ENCODE peak calls at places on chromosomes 16 and 17, in six cellular contexts. R is neural crest cell, Z is AG10803, P is iris pigment epithelial cell, C is A549, E is NCI-H1417. M is an unnamed sample.
A peak's percentile ranks its signal among the peaks of the same experiment; 100 is the strongest.

GRCh38 chr17:14300628-14301278 is at the start of gene HS3ST3B1:
- DNase-seq in C (peak; percentile 98), P (peak; percentile 100), R (peak; percentile 98), Z (peak; percentile 100), E (peak; percentile 89), M (peak; percentile 97)

GRCh38 chr16:57804111-57804837 is 2.0 kb upstream of the KIFC3 start:
- DNase-seq in E (no peak), R (no peak), C (no peak), Z (peak; percentile 39), P (no peak), M (no peak)

GRCh38 chr17:47820023-47820789 is 1.4 kb downstream of the OSBPL7 start:
- DNase-seq in R (no peak), C (peak; percentile 25), E (no peak), Z (no peak), P (no peak), M (peak; percentile 41)

GRCh38 chr17:83024205-83024971 is 55.0 kb upstream of the METRNL start:
- DNase-seq in E (no peak), C (no peak), P (no peak), R (no peak), Z (no peak), M (no peak)

GRCh38 chr17:20935740-20936139 is 107.1 kb downstream of the USP22 start:
- DNase-seq in Z (peak; percentile 60), E (no peak), P (peak; percentile 89), C (peak; percentile 42), R (no peak), M (peak; percentile 89)

GRCh38 chr17:17886253-17886652 is 49.5 kb upstream of the SREBF1 start:
- DNase-seq in R (no peak), P (no peak), E (no peak), Z (no peak), C (no peak), M (no peak)

GRCh38 chr17:31266042-31266441 is 31.0 kb downstream of the OMG start:
- DNase-seq in C (peak; percentile 25), E (no peak), Z (no peak), P (peak; percentile 34), R (no peak), M (no peak)

GRCh38 chr17:62750502-62751349 is 57.4 kb downstream of the MARCHF10 start:
- DNase-seq in R (no peak), P (no peak), E (no peak), C (no peak), Z (no peak), M (no peak)

GRCh38 chr17:80851277-80851925 is 140.2 kb upstream of the CHMP6 start:
- DNase-seq in E (no peak), R (no peak), Z (no peak), C (no peak), P (no peak), M (no peak)

GRCh38 chr16:61792194-61792904 is 243.9 kb downstream of the CDH8 start:
- DNase-seq in P (peak; percentile 79), Z (peak; percentile 96), E (no peak), C (peak; percentile 72), R (no peak), M (peak; percentile 97)

GRCh38 chr16:80273635-80274538 is 266.9 kb upstream of the DYNLRB2 start:
- DNase-seq in E (no peak), R (no peak), Z (peak; percentile 87), C (no peak), P (peak; percentile 75), M (no peak)

GRCh38 chr16:11696266-11697012 is 28.2 kb downstream of the SNN start:
- DNase-seq in R (no peak), C (no peak), Z (no peak), E (no peak), P (no peak), M (no peak)

GRCh38 chr17:61335105-61335844 is 64.4 kb upstream of the TBX2 start:
- DNase-seq in R (no peak), C (peak; percentile 78), E (no peak), Z (no peak), P (peak; percentile 53), M (no peak)